ENCODE peak calls at places on chromosomes 11 and 22, in six cellular contexts. Z is WERI-Rb-1, M is progenitor cell of endocrine pancreas, A is coronary artery, E is ovary, R is fibroblast of the aortic adventitia. C is an unnamed sample.

GRCh38 chr22:31661851-31662667 is at the start of gene PISD:
- DNase-seq in A (peak; percentile 95), R (peak; percentile 92), M (peak; percentile 93), Z (peak; percentile 94), E (peak; percentile 95), C (peak; percentile 96)

GRCh38 chr11:67644042-67644441 is 4.5 kb upstream of the TBX10 start:
- DNase-seq in M (no peak), A (no peak), E (no peak), Z (peak; percentile 38), R (no peak), C (no peak)

GRCh38 chr11:82718307-82718706 is 15.4 kb downstream of the FAM181B start:
- DNase-seq in E (peak; percentile 28), R (peak; percentile 66), A (no peak), M (no peak), Z (no peak), C (peak; percentile 33)

GRCh38 chr22:42619261-42620063 is 4.8 kb upstream of the POLDIP3 start:
- DNase-seq in E (peak; percentile 52), A (no peak), R (no peak), Z (no peak), M (no peak), C (no peak)

GRCh38 chr11:71302911-71303310 is 50.5 kb upstream of the SHANK2 start:
- DNase-seq in M (no peak), R (no peak), Z (no peak), E (no peak), A (no peak), C (no peak)

GRCh38 chr11:131070365-131070764 is 154.1 kb upstream of the SNX19 start:
- DNase-seq in R (no peak), Z (no peak), E (no peak), A (no peak), M (no peak), C (no peak)

GRCh38 chr11:26134481-26135355 is 197.2 kb upstream of the ANO3 start:
- DNase-seq in M (no peak), A (no peak), E (no peak), R (peak; percentile 31), Z (peak; percentile 21), C (no peak)

GRCh38 chr22:49825944-49826602 is 1.6 kb downstream of the BRD1 start:
- DNase-seq in R (peak; percentile 37), Z (no peak), M (no peak), A (no peak), E (no peak), C (no peak)

GRCh38 chr22:30115705-30116104 is 35.4 kb downstream of the HORMAD2 start:
- DNase-seq in Z (no peak), E (no peak), R (no peak), M (no peak), A (no peak), C (no peak)

GRCh38 chr11:50214376-50214775 is 181.7 kb downstream of the OR4C45 start:
- DNase-seq in M (no peak), A (no peak), Z (no peak), E (no peak), R (no peak), C (no peak)

GRCh38 chr11:116162086-116162485 is 610.7 kb downstream of the BUD13 start:
- DNase-seq in M (no peak), A (peak; percentile 50), Z (no peak), R (no peak), E (no peak), C (no peak)

DNA sequence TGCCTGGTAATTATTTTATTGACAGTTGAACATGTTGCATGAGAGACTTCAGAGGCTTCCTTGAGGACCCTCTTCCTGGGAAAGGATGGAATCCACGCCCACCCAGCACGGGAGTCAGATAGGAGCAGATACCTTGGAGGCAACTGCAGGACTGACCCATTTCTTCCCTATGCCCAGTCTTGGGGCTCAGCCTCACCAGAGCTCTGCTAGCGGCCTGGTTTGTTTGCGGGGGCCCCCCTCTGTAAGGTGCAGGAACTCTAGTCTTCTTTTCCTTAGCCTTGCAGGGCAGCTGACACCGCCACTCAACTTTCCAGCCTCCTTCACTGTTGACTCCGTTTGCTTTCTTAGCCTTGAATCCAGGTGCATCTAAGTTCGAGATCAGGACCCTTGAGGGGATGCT is 1032.8 kb downstream of the BRD1 start:
- DNase-seq in Z (no peak), E (no peak), A (no peak), R (no peak), M (no peak), C (no peak)
- TF ChIP-seq CTCF in Z (no peak), E (no peak), A (no peak), R (no peak), M (no peak), C (no peak)

DNA sequence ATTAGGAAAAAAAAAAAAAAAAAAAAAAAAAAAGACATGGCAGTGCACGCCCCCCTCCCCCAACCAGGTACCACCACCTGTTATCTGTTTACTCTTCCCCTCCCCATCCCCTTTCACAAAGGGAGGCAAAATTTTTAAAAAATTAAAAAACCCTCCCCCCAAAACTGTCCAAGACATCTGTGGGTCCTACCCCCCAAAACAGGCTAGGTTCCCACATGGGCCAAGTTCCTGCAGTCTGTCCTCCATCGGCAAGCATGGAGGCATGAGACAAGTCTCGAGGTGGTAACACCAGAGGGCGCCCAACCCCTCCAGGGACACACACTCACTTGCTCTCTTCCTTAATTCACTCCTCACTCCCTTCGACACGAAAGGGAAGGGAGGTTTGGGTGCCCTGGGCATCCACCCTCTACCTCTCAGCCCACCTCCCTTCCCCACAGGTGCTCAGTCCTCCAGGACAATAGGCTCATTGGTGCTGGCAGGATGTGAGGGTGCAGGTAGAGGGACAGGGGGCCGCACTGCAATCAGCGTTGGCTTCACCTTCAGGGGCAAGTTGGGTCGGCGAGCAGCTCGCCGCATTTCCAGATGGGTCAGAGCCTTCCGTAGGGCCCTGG is 2.2 kb upstream of the TUT1 start:
- DNase-seq in M (no peak), R (peak; percentile 76), A (no peak), E (peak; percentile 73), Z (peak; percentile 86), C (peak; percentile 79)
- TF ChIP-seq CTCF in M (peak; percentile 60), R (peak; percentile 59), A (no peak), E (no peak), Z (peak; percentile 91), C (peak; percentile 29)

DNA sequence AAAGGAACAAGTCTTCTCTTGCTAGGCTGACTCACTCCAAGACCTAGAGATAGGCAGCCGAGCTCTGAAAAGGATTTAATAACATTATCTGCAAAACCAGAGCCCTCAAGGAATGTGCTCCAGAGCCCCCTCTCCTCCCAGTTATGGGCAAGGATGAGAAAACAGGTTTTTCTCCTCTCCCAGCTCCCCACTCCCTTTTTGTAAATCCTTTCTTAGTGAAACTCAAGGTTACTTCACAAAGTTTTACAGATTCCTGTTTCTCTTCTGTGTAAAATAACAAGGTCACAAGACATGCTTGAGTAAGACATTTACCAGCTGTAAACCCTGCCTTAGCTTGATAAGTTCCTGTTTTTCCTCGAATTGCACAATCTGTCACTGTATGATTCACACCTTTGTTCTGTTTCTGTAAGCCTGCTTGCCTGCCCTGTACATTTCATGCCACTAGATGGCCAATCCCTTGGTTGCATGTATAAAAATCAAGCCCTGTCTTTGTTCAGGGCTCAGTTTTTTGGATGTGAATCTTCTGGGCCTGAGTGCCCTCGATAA is 489.4 kb downstream of the KCNA4 start:
- DNase-seq in A (no peak), Z (peak; percentile 29), R (peak; percentile 83), E (no peak), M (no peak), C (no peak)
- TF ChIP-seq CTCF in A (no peak), Z (peak; percentile 68), R (peak; percentile 61), E (no peak), M (peak; percentile 41), C (peak; percentile 62)

DNA sequence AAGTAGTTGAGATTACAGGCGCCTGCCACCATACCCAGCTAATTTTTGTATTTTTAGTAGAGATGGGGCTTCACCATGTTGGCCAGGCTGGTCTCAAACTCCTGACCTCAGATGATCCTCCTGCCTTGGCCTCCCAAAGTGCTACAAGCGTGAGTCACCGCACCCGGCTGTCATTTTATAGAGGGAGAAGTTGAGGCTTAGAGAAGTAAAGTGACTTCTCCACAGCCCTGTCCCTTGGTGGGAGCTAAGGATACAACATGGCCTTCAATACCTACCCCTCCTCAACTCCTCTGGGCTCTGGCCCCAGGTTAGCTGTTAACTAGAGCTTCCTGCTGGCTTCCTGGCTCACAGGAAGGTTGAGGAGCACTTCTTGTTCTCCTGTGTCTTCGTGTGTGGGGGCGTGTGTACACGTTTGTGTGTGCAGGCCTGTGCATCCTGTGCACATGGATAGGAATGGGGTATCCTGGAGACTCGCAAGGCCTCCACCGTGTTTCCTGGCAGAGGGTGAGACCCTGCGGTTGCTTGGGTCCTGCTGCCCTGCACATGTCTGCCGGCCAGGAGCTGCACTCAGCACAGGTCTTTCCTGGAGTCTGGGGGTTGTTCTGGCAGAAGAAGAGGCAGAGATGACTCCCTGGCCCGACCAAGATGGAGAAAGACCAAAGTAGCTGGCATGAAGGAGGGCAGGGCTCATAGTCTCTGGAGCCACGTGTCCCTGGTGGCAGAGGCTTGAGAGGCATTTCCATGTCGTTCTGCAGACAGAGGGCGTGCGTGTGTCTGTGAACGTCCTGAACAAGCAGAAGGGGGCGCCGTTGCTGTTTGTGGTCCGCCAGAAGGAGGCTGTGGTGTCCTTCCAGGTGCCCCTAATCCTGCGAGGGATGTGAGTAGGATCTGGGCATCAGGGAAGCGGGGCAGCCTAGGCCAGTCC is 2.4 kb downstream of the SIDT2 start:
- DNase-seq in E (peak; percentile 81), R (peak; percentile 80), A (peak; percentile 79), M (peak; percentile 34), Z (peak; percentile 89), C (peak; percentile 75)
- TF ChIP-seq CTCF in E (peak; percentile 76), R (peak; percentile 84), A (peak; percentile 37), M (peak; percentile 63), Z (peak; percentile 97), C (peak; percentile 28)

GRCh38 chr11:31237819-31238771 is 131.4 kb downstream of the DCDC1 start:
- DNase-seq in A (no peak), Z (no peak), E (no peak), R (no peak), M (no peak), C (no peak)

GRCh38 chr11:31236052-31236652 is 133.4 kb downstream of the DCDC1 start:
- DNase-seq in M (no peak), A (no peak), Z (no peak), R (peak; percentile 20), E (no peak), C (no peak)

DNA sequence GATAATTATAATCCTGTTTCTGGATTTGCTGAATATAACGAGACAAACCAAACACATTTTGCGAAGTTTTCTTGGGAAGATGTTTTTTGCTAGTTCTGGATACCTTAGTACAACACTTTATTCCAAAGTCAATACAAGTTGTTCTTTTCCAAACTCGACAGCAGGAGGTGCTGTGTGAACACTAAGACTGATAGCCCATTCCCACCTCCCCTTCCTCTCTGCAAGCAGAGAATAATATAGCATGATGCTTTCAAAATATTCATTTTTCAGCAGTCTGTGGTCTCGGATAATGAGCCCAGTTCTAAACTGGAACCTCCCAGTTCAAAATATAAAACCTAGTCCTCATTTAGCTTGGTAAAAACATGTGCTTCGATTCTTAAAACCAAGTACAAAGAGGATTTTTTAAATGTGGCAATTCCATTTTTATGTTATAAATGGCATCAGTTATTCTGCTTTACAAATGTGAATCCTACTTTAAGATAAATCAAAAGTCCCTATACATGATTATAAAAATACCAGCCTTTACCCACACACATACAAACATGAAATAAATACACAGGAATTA is 129.1 kb downstream of the DCDC1 start:
- DNase-seq in M (peak; percentile 13), Z (peak; percentile 48), R (peak; percentile 48), E (no peak), A (no peak), C (peak; percentile 26)
- TF ChIP-seq CTCF in M (peak; percentile 80), Z (peak; percentile 70), R (peak; percentile 48), E (no peak), A (no peak), C (peak; percentile 58)

C was measured in glutamatergic neuron.